ENCODE peak calls at places on chromosomes 13 and 19, in five cellular contexts. X is choroid plexus epithelial cell, E is WERI-Rb-1, B is uterus, G is HS-27A. P is an unnamed sample.

GRCh38 chr13:35810286-35810685 is 320.9 kb downstream of the DCLK1 start:
- DNase-seq in X (no peak), E (no peak), B (no peak), G (no peak), P (no peak)

GRCh38 chr19:11538232-11539036 is at the start of gene CNN1:
- DNase-seq in X (peak), E (peak), B (peak), G (no peak), P (peak)

GRCh38 chr13:71638728-71639127 is 228.3 kb downstream of the DACH1 start:
- DNase-seq in X (no peak), E (no peak), B (no peak), G (no peak), P (no peak)

GRCh38 chr19:2627319-2627829 is 75.1 kb downstream of the GNG7 start:
- DNase-seq in X (peak), E (no peak), B (peak), G (peak), P (peak)

GRCh38 chr19:7348587-7349230 is at the start of gene ARHGEF18:
- DNase-seq in X (peak), E (no peak), B (no peak), G (no peak), P (no peak)

GRCh38 chr13:73879346-73880020 is 254.7 kb downstream of the KLF12 start:
- DNase-seq in X (no peak), E (peak), B (no peak), G (no peak), P (no peak)

GRCh38 chr19:42424712-42425131 is 2.5 kb downstream of the LIPE start:
- DNase-seq in X (no peak), E (no peak), B (no peak), G (no peak), P (no peak)

GRCh38 chr19:8242212-8242821 is 33.1 kb downstream of the CERS4 start:
- DNase-seq in X (no peak), E (no peak), B (no peak), G (no peak), P (no peak)

GRCh38 chr19:33440241-33440640 is 66.7 kb downstream of the CEBPG start:
- DNase-seq in X (no peak), E (no peak), B (no peak), G (no peak), P (no peak)

GRCh38 chr13:63864171-63864902 is 2448.7 kb upstream of the PCDH20 start:
- DNase-seq in X (peak), E (no peak), B (no peak), G (peak), P (peak)

GRCh38 chr13:112756511-112756966 is 66.7 kb downstream of the ATP11A start:
- DNase-seq in X (peak), E (no peak), B (no peak), G (no peak), P (no peak)

GRCh38 chr19:850221-850978 is 1.7 kb upstream of the ELANE start:
- DNase-seq in X (peak), E (peak), B (peak), G (peak), P (peak)